ENCODE peak calls at places on chromosomes 1 and 21, in five cellular contexts. V, Q, T, B and N are unnamed samples.

GRCh38 chr1:22077728-22078127 is 25.2 kb downstream of the CDC42 start:
- DNase-seq in T (no peak), V (no peak), Q (no peak), B (no peak), N (no peak)

GRCh38 chr1:196516373-196516772 is 91.9 kb downstream of the KCNT2 start:
- DNase-seq in V (no peak), B (no peak), T (no peak), Q (no peak), N (no peak)

GRCh38 chr1:53582211-53583020 is 123.2 kb downstream of the DMRTB1 start:
- DNase-seq in V (no peak), Q (no peak), T (no peak), B (no peak), N (no peak)

GRCh38 chr1:36710008-36710407 is 227.3 kb upstream of the CSF3R start:
- DNase-seq in T (no peak), B (no peak), V (no peak), Q (no peak), N (no peak)

GRCh38 chr1:218371927-218372672 is 27.0 kb downstream of the TGFB2 start:
- DNase-seq in V (no peak), T (peak), Q (no peak), B (no peak), N (no peak)

GRCh38 chr1:75615664-75616435 is 4.9 kb upstream of the SLC44A5 start:
- DNase-seq in B (no peak), T (peak), Q (peak), V (no peak), N (peak)

GRCh38 chr1:233383984-233384383 is 56.5 kb downstream of the MAP3K21 start:
- DNase-seq in Q (no peak), V (no peak), B (no peak), T (no peak), N (no peak)

GRCh38 chr1:53123462-53124129 is 18.8 kb downstream of the SLC1A7 start:
- DNase-seq in Q (no peak), B (no peak), V (no peak), T (no peak), N (no peak)

GRCh38 chr1:230939806-230940489 is 38.7 kb downstream of the TTC13 start:
- DNase-seq in Q (no peak), B (no peak), T (no peak), V (no peak), N (no peak)

GRCh38 chr21:17146426-17146825 is 366.4 kb upstream of the CXADR start:
- DNase-seq in V (no peak), Q (no peak), T (no peak), B (no peak), N (peak)